ENCODE peak calls at places on chromosomes 3 and 15, in nine cellular contexts. D, B, W, V, Q, U, K, M and Y are unnamed samples.

GRCh38 chr15:68231102-68231818 is 1.7 kb upstream of the CLN6 start:
- DNase-seq in D (no peak), B (no peak), W (no peak), V (no peak), Q (no peak), U (no peak), K (no peak), M (no peak), Y (peak)

GRCh38 chr3:50334339-50335075 is 6.1 kb downstream of the RASSF1 start:
- DNase-seq in D (no peak), B (no peak), W (no peak), V (no peak), Q (no peak), U (no peak), K (no peak), M (no peak), Y (no peak)

GRCh38 chr3:99865321-99865720 is 47.7 kb downstream of the CMSS1 start:
- DNase-seq in D (no peak), B (no peak), W (no peak), V (no peak), Q (peak), U (no peak), K (no peak), M (no peak), Y (no peak)

GRCh38 chr3:82509951-82510603 is 748.6 kb upstream of the GBE1 start:
- DNase-seq in D (no peak), B (no peak), W (no peak), V (no peak), Q (no peak), U (no peak), K (peak), M (no peak), Y (no peak)

GRCh38 chr3:121592856-121593702 is at the start of gene FBXO40:
- DNase-seq in D (no peak), B (peak), W (no peak), V (no peak), Q (no peak), U (peak), K (no peak), M (no peak), Y (no peak)

GRCh38 chr3:155554777-155555445 is 190.0 kb downstream of the PLCH1 start:
- DNase-seq in D (no peak), B (peak), W (no peak), V (no peak), Q (no peak), U (peak), K (no peak), M (no peak), Y (no peak)

GRCh38 chr3:143596957-143597642 is 251.2 kb downstream of the SLC9A9 start:
- DNase-seq in D (no peak), B (no peak), W (peak), V (no peak), Q (no peak), U (no peak), K (no peak), M (no peak), Y (no peak)

GRCh38 chr3:56094170-56094569 is 374.1 kb downstream of the ERC2 start:
- DNase-seq in D (no peak), B (no peak), W (no peak), V (no peak), Q (no peak), U (no peak), K (no peak), M (no peak), Y (no peak)

GRCh38 chr3:58052373-58053273 is 44.4 kb downstream of the FLNB start:
- DNase-seq in D (peak), B (no peak), W (no peak), V (no peak), Q (peak), U (no peak), K (no peak), M (peak), Y (no peak)

GRCh38 chr3:4355401-4356224 is 52.4 kb downstream of the SETMAR start:
- DNase-seq in D (no peak), B (no peak), W (peak), V (no peak), Q (no peak), U (no peak), K (peak), M (no peak), Y (no peak)

GRCh38 chr15:99408236-99409096 is 157.2 kb downstream of the LRRC28 start:
- DNase-seq in D (no peak), B (no peak), W (no peak), V (peak), Q (peak), U (no peak), K (no peak), M (peak), Y (no peak)

GRCh38 chr3:13414040-13414729 is 5.9 kb downstream of the NUP210 start:
- DNase-seq in D (no peak), B (peak), W (no peak), V (no peak), Q (no peak), U (peak), K (no peak), M (no peak), Y (no peak)

GRCh38 chr15:55389276-55389631 is 18.9 kb downstream of the CCPG1 start:
- DNase-seq in D (no peak), B (no peak), W (no peak), V (no peak), Q (peak), U (no peak), K (no peak), M (no peak), Y (no peak)

GRCh38 chr15:33866101-33866737 is 102.1 kb upstream of the CHRM5 start:
- DNase-seq in D (no peak), B (no peak), W (no peak), V (no peak), Q (no peak), U (no peak), K (no peak), M (no peak), Y (no peak)

GRCh38 chr15:89845305-89845893 is 30.7 kb upstream of the ANPEP start:
- DNase-seq in D (no peak), B (peak), W (no peak), V (peak), Q (peak), U (no peak), K (no peak), M (peak), Y (no peak)

GRCh38 chr15:73922186-73923151 is 3.8 kb upstream of the LOXL1 start:
- DNase-seq in D (no peak), B (no peak), W (peak), V (no peak), Q (peak), U (no peak), K (no peak), M (no peak), Y (no peak)

GRCh38 chr3:51354766-51355615 is 30.1 kb upstream of the MANF start:
- DNase-seq in D (no peak), B (no peak), W (no peak), V (no peak), Q (no peak), U (no peak), K (no peak), M (no peak), Y (no peak)

GRCh38 chr3:63970596-63971468 is 52.5 kb downstream of the PSMD6 start:
- DNase-seq in D (no peak), B (no peak), W (no peak), V (no peak), Q (no peak), U (no peak), K (no peak), M (no peak), Y (no peak)

GRCh38 chr3:165395188-165395587 is 199.0 kb upstream of the SLITRK3 start:
- DNase-seq in D (no peak), B (no peak), W (no peak), V (no peak), Q (no peak), U (no peak), K (no peak), M (no peak), Y (no peak)

GRCh38 chr3:122577409-122578028 is at the start of gene PARP15:
- DNase-seq in D (no peak), B (no peak), W (peak), V (no peak), Q (no peak), U (peak), K (no peak), M (no peak), Y (no peak)

GRCh38 chr3:176376531-176376930 is 820.8 kb downstream of the TBL1XR1 start:
- DNase-seq in D (no peak), B (no peak), W (no peak), V (no peak), Q (no peak), U (no peak), K (no peak), M (no peak), Y (no peak)

GRCh38 chr15:77025471-77025901 is 30.6 kb downstream of the PSTPIP1 start:
- DNase-seq in D (no peak), B (no peak), W (no peak), V (no peak), Q (no peak), U (no peak), K (peak), M (no peak), Y (peak)

GRCh38 chr3:126184465-126185000 is 4.1 kb upstream of the ALDH1L1 start:
- DNase-seq in D (no peak), B (no peak), W (no peak), V (no peak), Q (no peak), U (no peak), K (no peak), M (no peak), Y (no peak)

GRCh38 chr3:64445318-64446300 is 220.3 kb upstream of the PRICKLE2 start:
- DNase-seq in D (no peak), B (no peak), W (peak), V (no peak), Q (peak), U (no peak), K (peak), M (no peak), Y (peak)

GRCh38 chr15:67744331-67745058 is 80.8 kb upstream of the SKOR1 start:
- DNase-seq in D (no peak), B (peak), W (no peak), V (no peak), Q (no peak), U (no peak), K (no peak), M (no peak), Y (no peak)

GRCh38 chr15:86773766-86774165 is 694.1 kb downstream of the AGBL1 start:
- DNase-seq in D (no peak), B (no peak), W (no peak), V (no peak), Q (no peak), U (no peak), K (no peak), M (no peak), Y (no peak)

GRCh38 chr3:160078533-160078932 is 89.9 kb downstream of the IL12A start:
- DNase-seq in D (no peak), B (no peak), W (no peak), V (no peak), Q (no peak), U (no peak), K (no peak), M (no peak), Y (no peak)

GRCh38 chr3:120350431-120350941 is 1.3 kb upstream of the LRRC58 start:
- DNase-seq in D (no peak), B (peak), W (no peak), V (no peak), Q (peak), U (peak), K (peak), M (peak), Y (no peak)

GRCh38 chr3:34683851-34684250 is 885.4 kb downstream of the PDCD6IP start:
- DNase-seq in D (no peak), B (peak), W (peak), V (peak), Q (peak), U (peak), K (no peak), M (peak), Y (no peak)

GRCh38 chr15:90716976-90717821 is at the start of gene BLM:
- DNase-seq in D (peak), B (peak), W (peak), V (peak), Q (peak), U (peak), K (peak), M (peak), Y (peak)

GRCh38 chr15:93179072-93179471 is 90.1 kb upstream of the RGMA start:
- DNase-seq in D (no peak), B (peak), W (no peak), V (no peak), Q (no peak), U (peak), K (no peak), M (no peak), Y (no peak)

GRCh38 chr3:73727117-73727802 is 102.5 kb upstream of the PDZRN3 start:
- DNase-seq in D (no peak), B (no peak), W (peak), V (peak), Q (peak), U (no peak), K (no peak), M (peak), Y (no peak)

GRCh38 chr3:149266733-149267132 is 45.1 kb upstream of the CP start:
- DNase-seq in D (no peak), B (no peak), W (no peak), V (no peak), Q (no peak), U (no peak), K (no peak), M (no peak), Y (no peak)

GRCh38 chr3:58333206-58334012 is 717 bp downstream of the PXK start:
- DNase-seq in D (no peak), B (peak), W (peak), V (no peak), Q (peak), U (peak), K (peak), M (no peak), Y (no peak)

GRCh38 chr3:194935061-194935460 is 249.4 kb downstream of the FAM43A start:
- DNase-seq in D (no peak), B (no peak), W (no peak), V (no peak), Q (no peak), U (no peak), K (no peak), M (no peak), Y (no peak)

GRCh38 chr15:81567924-81568323 is 193.9 kb upstream of the TMC3 start:
- DNase-seq in D (no peak), B (no peak), W (no peak), V (no peak), Q (no peak), U (no peak), K (no peak), M (no peak), Y (no peak)

GRCh38 chr15:39132071-39132470 is 448.8 kb upstream of the THBS1 start:
- DNase-seq in D (no peak), B (no peak), W (no peak), V (no peak), Q (peak), U (no peak), K (no peak), M (no peak), Y (no peak)

GRCh38 chr3:178131801-178132200 is 404.4 kb upstream of the KCNMB2 start:
- DNase-seq in D (no peak), B (no peak), W (no peak), V (no peak), Q (peak), U (no peak), K (no peak), M (peak), Y (no peak)
- TF ChIP-seq CTCF in D (no peak), B (no peak), W (no peak), V (no peak), Q (no peak), U (no peak), K (no peak), M (no peak), Y (no peak)

DNA sequence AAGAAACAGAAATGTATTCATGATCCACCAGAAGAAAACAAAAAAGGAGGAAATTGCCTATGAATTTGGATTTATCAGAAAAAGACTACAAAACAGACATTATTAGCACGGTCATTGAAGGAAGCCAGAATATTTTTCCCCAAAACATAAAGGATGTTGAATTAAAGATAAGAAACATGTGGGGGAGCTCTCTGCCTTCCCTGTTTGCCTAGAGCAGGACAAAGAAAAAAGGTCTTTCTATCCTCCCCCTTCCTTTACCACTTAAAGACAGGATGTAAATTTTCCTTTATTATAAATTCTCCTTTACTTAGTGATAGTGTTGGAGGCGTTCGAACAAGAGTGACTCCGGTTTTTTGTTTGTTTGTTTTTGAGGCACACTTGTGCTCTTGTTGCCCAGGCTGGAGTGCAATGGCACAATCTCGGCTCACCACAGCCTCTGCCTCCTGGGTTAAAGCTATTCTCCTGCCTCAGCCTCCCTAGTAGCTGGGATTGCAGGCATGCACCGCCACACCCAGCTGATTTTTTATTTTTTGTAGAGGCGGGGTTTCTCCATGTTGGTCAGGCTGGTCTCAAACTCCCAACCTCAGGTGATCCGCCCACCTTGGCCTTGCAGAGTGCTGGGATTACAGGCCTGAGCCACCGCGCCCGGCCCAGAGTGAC is 14.9 kb upstream of the RPN1 start:
- DNase-seq in D (no peak), B (no peak), W (no peak), V (no peak), Q (peak), U (no peak), K (no peak), M (no peak), Y (no peak)
- TF ChIP-seq CTCF in D (no peak), B (no peak), W (no peak), V (no peak), Q (no peak), U (peak), K (no peak), M (no peak), Y (no peak)

GRCh38 chr3:14426305-14426620 is 23.9 kb downstream of the SLC6A6 start:
- DNase-seq in D (no peak), B (no peak), W (no peak), V (no peak), Q (no peak), U (no peak), K (no peak), M (no peak), Y (no peak)

GRCh38 chr3:14424711-14425573 is 22.5 kb downstream of the SLC6A6 start:
- DNase-seq in D (no peak), B (no peak), W (no peak), V (no peak), Q (no peak), U (no peak), K (peak), M (no peak), Y (no peak)

GRCh38 chr3:14423963-14424362 is 21.6 kb downstream of the SLC6A6 start:
- DNase-seq in D (no peak), B (no peak), W (no peak), V (no peak), Q (no peak), U (no peak), K (no peak), M (no peak), Y (no peak)

GRCh38 chr3:14423197-14423743 is 20.9 kb downstream of the SLC6A6 start:
- DNase-seq in D (no peak), B (no peak), W (no peak), V (no peak), Q (no peak), U (no peak), K (no peak), M (no peak), Y (no peak)

DNA sequence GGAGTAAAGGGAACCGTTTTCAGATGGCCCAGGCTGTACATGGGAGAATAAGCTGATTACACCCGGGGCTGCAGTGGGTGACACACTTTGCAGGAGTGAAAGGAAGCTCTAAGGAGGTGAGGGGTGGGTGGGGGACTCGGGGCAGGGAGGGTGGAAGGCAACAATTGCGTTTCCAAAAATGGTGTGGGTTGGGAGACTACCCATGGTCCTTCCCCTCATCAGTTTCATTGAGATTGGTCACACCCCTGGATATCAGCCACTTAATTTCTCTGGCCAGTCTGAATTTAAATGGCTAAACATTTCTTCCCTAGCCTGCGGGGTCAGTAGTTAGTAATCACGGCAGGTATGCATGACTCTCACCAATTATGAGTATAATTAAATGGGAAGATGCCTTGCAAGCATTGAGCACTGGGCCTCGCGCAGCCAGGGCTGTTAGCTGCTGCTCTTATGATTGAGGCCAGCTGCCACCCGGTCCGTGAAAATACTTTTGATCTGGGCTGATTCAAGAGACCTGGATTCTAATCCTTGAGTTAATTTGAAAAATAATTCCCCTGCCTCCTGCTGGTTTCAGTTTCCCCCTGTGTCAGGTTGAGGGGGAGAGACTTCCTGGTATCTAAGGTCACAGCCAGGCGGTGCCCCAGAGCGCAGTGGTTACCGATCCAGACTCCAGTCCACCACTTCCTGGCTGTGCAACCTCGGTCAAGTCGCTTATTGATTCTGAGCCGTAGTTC is 23.3 kb downstream of the SLC6A6 start:
- DNase-seq in D (no peak), B (no peak), W (no peak), V (no peak), Q (no peak), U (peak), K (peak), M (no peak), Y (no peak)
- TF ChIP-seq CTCF in D (no peak), B (no peak), W (no peak), V (no peak), Q (no peak), U (peak), K (no peak), M (no peak), Y (no peak)

DNA sequence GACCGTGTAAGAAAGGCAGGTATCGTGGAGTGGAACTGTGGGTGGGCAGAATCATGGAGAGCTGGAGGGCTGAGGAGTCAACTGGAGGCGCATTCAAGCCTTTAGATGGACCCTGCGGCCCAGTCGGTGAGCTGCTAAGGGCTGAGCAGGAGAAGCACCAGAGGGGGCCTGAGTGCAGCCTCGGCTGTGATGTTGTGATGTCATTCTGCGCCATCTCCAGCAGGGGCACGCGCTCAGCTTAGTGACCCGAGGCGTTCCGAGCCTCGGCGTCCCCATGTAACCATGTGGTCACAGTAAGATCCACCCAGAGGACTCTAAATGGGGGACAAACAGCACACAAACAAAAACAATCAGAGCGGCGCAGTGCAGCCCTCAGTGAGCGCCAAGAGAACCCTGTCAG is 76.8 kb downstream of the VGLL4 start:
- DNase-seq in D (no peak), B (no peak), W (no peak), V (no peak), Q (no peak), U (no peak), K (peak), M (no peak), Y (no peak)
- TF ChIP-seq CTCF in D (no peak), B (no peak), W (no peak), V (no peak), Q (no peak), U (no peak), K (no peak), M (no peak), Y (no peak)